ENCODE peak calls at places on chromosomes 3 and 15, in seven cellular contexts. F is AG09319, K is Peyer's patch, D is GM13976, Q is endothelial cell of umbilical vein, B is bronchial epithelial cell, N is WTC11. T is an unnamed sample.

GRCh38 chr3:66095295-66096001 is 56.7 kb upstream of the MAGI1 start:
- DNase-seq in N (no peak), D (no peak), F (no peak), K (no peak), B (no peak), Q (no peak), T (no peak)

GRCh38 chr15:79378394-79379158 is 53.6 kb upstream of the MINAR1 start:
- DNase-seq in B (peak; percentile 5), N (no peak), Q (peak; percentile 21), F (no peak), K (no peak), D (no peak), T (no peak)

GRCh38 chr3:187828571-187829452 is 83.5 kb upstream of the BCL6 start:
- DNase-seq in Q (no peak), B (no peak), K (no peak), N (no peak), F (no peak), D (peak; percentile 34), T (peak; percentile 28)

GRCh38 chr3:113287818-113288648 is 76.7 kb downstream of the BOC start:
- DNase-seq in F (peak; percentile 47), D (peak; percentile 67), K (no peak), B (peak; percentile 67), N (peak; percentile 62), Q (peak; percentile 75), T (peak; percentile 62)

GRCh38 chr3:134965849-134966248 is 170.8 kb downstream of the EPHB1 start:
- DNase-seq in K (no peak), D (no peak), B (no peak), N (no peak), Q (no peak), F (no peak), T (no peak)

GRCh38 chr15:73922186-73923151 is 3.8 kb upstream of the LOXL1 start:
- DNase-seq in B (no peak), D (no peak), F (no peak), Q (no peak), N (peak; percentile 65), K (peak; percentile 41), T (no peak)

GRCh38 chr3:194871143-194871863 is 185.6 kb downstream of the FAM43A start:
- DNase-seq in N (peak; percentile 19), D (peak; percentile 65), K (peak; percentile 90), B (peak; percentile 90), Q (peak; percentile 71), F (peak; percentile 75), T (peak; percentile 49)

GRCh38 chr15:90679959-90680358 is 37.2 kb upstream of the BLM start:
- DNase-seq in B (no peak), K (no peak), N (no peak), D (no peak), F (no peak), Q (no peak), T (no peak)

GRCh38 chr15:80550219-80550909 is 144.7 kb upstream of the ABHD17C start:
- DNase-seq in K (no peak), N (no peak), D (no peak), B (peak; percentile 84), Q (peak; percentile 18), F (peak; percentile 57), T (no peak)

GRCh38 chr15:41286665-41287333 is 45.6 kb downstream of the OIP5 start:
- DNase-seq in K (no peak), D (no peak), F (no peak), B (peak; percentile 64), Q (no peak), N (no peak), T (no peak)

GRCh38 chr3:125582707-125583106 is 12.6 kb downstream of the OSBPL11 start:
- DNase-seq in Q (no peak), K (no peak), B (no peak), F (no peak), D (peak; percentile 32), N (no peak), T (peak; percentile 15)

GRCh38 chr15:49040151-49040550 is 6.1 kb downstream of the SECISBP2L start:
- DNase-seq in N (no peak), B (no peak), Q (no peak), D (no peak), F (no peak), K (no peak), T (no peak)

GRCh38 chr3:134352031-134352671 is 22.1 kb downstream of the AMOTL2 start:
- DNase-seq in D (no peak), F (no peak), B (peak; percentile 64), K (peak; percentile 52), Q (no peak), N (no peak), T (no peak)

GRCh38 chr3:100662113-100662823 is 47.0 kb upstream of the TFG start:
- DNase-seq in N (no peak), D (no peak), F (no peak), Q (peak; percentile 3), B (peak; percentile 7), K (no peak), T (no peak)

GRCh38 chr15:70775160-70775559 is 11.8 kb upstream of the UACA start:
- DNase-seq in F (no peak), Q (peak; percentile 44), B (peak; percentile 76), N (no peak), D (no peak), K (no peak), T (no peak)

GRCh38 chr15:28892789-28893610 is 7.2 kb downstream of the APBA2 start:
- DNase-seq in B (no peak), K (no peak), F (no peak), D (no peak), Q (no peak), N (no peak), T (no peak)

GRCh38 chr15:64515825-64516224 is 55.4 kb downstream of the ZNF609 start:
- DNase-seq in K (no peak), F (no peak), Q (no peak), B (no peak), D (no peak), N (no peak), T (no peak)

GRCh38 chr3:21274000-21274671 is 476.9 kb downstream of the ZNF385D start:
- DNase-seq in B (peak; percentile 55), F (no peak), N (no peak), Q (peak; percentile 15), K (no peak), D (no peak), T (no peak)

GRCh38 chr3:150681037-150681436 is 22.7 kb downstream of the ERICH6 start:
- DNase-seq in N (no peak), D (peak; percentile 47), Q (no peak), F (no peak), K (no peak), B (no peak), T (peak; percentile 33)

GRCh38 chr3:37375184-37376120 is 201.1 kb upstream of the LRRFIP2 start:
- DNase-seq in N (peak; percentile 51), F (no peak), Q (no peak), B (no peak), K (no peak), D (no peak), T (no peak)

GRCh38 chr3:181879926-181880325 is 168.2 kb downstream of the SOX2 start:
- DNase-seq in Q (peak; percentile 65), F (no peak), N (no peak), K (no peak), D (no peak), B (peak; percentile 43), T (no peak)

GRCh38 chr3:44065311-44065710 is 176.4 kb upstream of the TOPAZ1 start:
- DNase-seq in D (no peak), F (no peak), Q (no peak), B (peak; percentile 62), N (no peak), K (no peak), T (no peak)

GRCh38 chr15:72492733-72493132 is 18.6 kb downstream of the ARIH1 start:
- DNase-seq in F (no peak), D (no peak), N (no peak), B (peak; percentile 75), Q (no peak), K (no peak), T (no peak)

GRCh38 chr15:89647191-89647851 is 7.9 kb downstream of the KIF7 start:
- DNase-seq in Q (peak; percentile 56), D (peak; percentile 91), K (peak; percentile 86), F (no peak), B (peak; percentile 23), N (peak; percentile 95), T (peak; percentile 91)
- TF ChIP-seq CTCF in Q (peak; percentile 95), D (peak; percentile 90), K (peak; percentile 25), F (peak; percentile 94), B (peak; percentile 93), N (peak; percentile 89), T (peak; percentile 90)

GRCh38 chr3:29280675-29281264 is at the start of gene RBMS3:
- DNase-seq in B (peak; percentile 89), Q (peak; percentile 95), F (peak; percentile 94), K (peak; percentile 59), N (peak; percentile 68), D (peak; percentile 12), T (peak; percentile 28)
- TF ChIP-seq CTCF in B (peak; percentile 59), Q (peak; percentile 66), F (peak; percentile 61), K (no peak), N (no peak), D (no peak), T (peak; percentile 32)

GRCh38 chr15:31607656-31608055 is 281.0 kb downstream of the KLF13 start:
- DNase-seq in F (no peak), Q (no peak), B (peak; percentile 66), N (no peak), K (no peak), D (no peak), T (no peak)

GRCh38 chr15:31606261-31606669 is 279.6 kb downstream of the KLF13 start:
- DNase-seq in N (no peak), B (peak; percentile 74), Q (no peak), D (no peak), F (no peak), K (no peak), T (no peak)

GRCh38 chr15:31606942-31607497 is 280.4 kb downstream of the KLF13 start:
- DNase-seq in F (no peak), Q (no peak), D (no peak), K (no peak), N (no peak), B (no peak), T (no peak)

GRCh38 chr15:31609243-31609642 is 282.6 kb downstream of the KLF13 start:
- DNase-seq in N (no peak), K (no peak), Q (no peak), B (peak; percentile 47), F (no peak), D (no peak), T (no peak)

GRCh38 chr15:31605467-31605931 is 278.9 kb downstream of the KLF13 start:
- DNase-seq in B (peak; percentile 36), Q (no peak), D (no peak), N (peak; percentile 62), K (no peak), F (no peak), T (no peak)
- TF ChIP-seq CTCF in B (no peak), Q (no peak), D (no peak), N (no peak), K (no peak), F (peak; percentile 30), T (no peak)

GRCh38 chr3:111210003-111210699 is 138.5 kb downstream of the NECTIN3 start:
- DNase-seq in F (no peak), Q (no peak), D (no peak), K (no peak), N (no peak), B (peak; percentile 44), T (no peak)
- TF ChIP-seq CTCF in F (no peak), Q (no peak), D (no peak), K (no peak), N (no peak), B (no peak), T (no peak)